ENCODE peak calls at places on chromosomes 12 and 14, in nine cellular contexts. V, S, P, L, W, E, R, B and O are unnamed samples.

GRCh38 chr12:124523071-124523470 is 44.3 kb downstream of the NCOR2 start:
- DNase-seq in V (no peak), S (no peak), P (no peak), L (no peak), W (no peak), E (peak; percentile 60), R (no peak), B (no peak), O (no peak)

GRCh38 chr12:26062566-26062965 is 62.3 kb downstream of the BHLHE41 start:
- DNase-seq in V (no peak), S (peak; percentile 88), P (no peak), L (no peak), W (no peak), E (no peak), R (peak; percentile 58), B (no peak), O (no peak)

GRCh38 chr14:55731881-55732498 is 152.0 kb downstream of the KTN1 start:
- DNase-seq in V (no peak), S (no peak), P (peak; percentile 58), L (no peak), W (peak; percentile 26), E (no peak), R (peak; percentile 64), B (peak; percentile 87), O (peak; percentile 18)

GRCh38 chr14:21089271-21089670 is 9.2 kb downstream of the ZNF219 start:
- DNase-seq in V (no peak), S (no peak), P (no peak), L (no peak), W (no peak), E (no peak), R (no peak), B (no peak), O (no peak)

GRCh38 chr14:75941030-75941429 is 40.8 kb downstream of the TGFB3 start:
- DNase-seq in V (no peak), S (peak; percentile 11), P (no peak), L (no peak), W (no peak), E (no peak), R (no peak), B (no peak), O (no peak)

GRCh38 chr12:43655586-43655985 is 103.0 kb downstream of the PUS7L start:
- DNase-seq in V (no peak), S (peak; percentile 51), P (no peak), L (no peak), W (no peak), E (no peak), R (peak; percentile 23), B (no peak), O (no peak)

GRCh38 chr14:100573757-100574641 is 13.2 kb downstream of the BEGAIN start:
- DNase-seq in V (no peak), S (no peak), P (no peak), L (no peak), W (no peak), E (no peak), R (no peak), B (no peak), O (no peak)

GRCh38 chr14:36518586-36519430 is 1.2 kb downstream of the NKX2-1 start:
- DNase-seq in V (no peak), S (no peak), P (no peak), L (no peak), W (no peak), E (no peak), R (no peak), B (no peak), O (no peak)

GRCh38 chr12:121537814-121538698 is 42.8 kb downstream of the KDM2B start:
- DNase-seq in V (no peak), S (no peak), P (no peak), L (no peak), W (peak; percentile 40), E (no peak), R (no peak), B (peak; percentile 79), O (peak; percentile 30)

GRCh38 chr12:123384994-123385376 is 1.1 kb downstream of the KMT5A start:
- DNase-seq in V (no peak), S (peak; percentile 63), P (no peak), L (no peak), W (no peak), E (no peak), R (peak; percentile 66), B (no peak), O (no peak)

GRCh38 chr14:105416671-105417070 is 3.0 kb upstream of the MTA1 start:
- DNase-seq in V (no peak), S (no peak), P (no peak), L (no peak), W (no peak), E (no peak), R (no peak), B (no peak), O (no peak)

GRCh38 chr14:51783765-51784164 is 76.6 kb upstream of the GNG2 start:
- DNase-seq in V (no peak), S (peak; percentile 46), P (no peak), L (no peak), W (no peak), E (no peak), R (peak; percentile 72), B (no peak), O (no peak)

GRCh38 chr14:51884086-51884927 is 23.9 kb downstream of the GNG2 start:
- DNase-seq in V (no peak), S (peak; percentile 85), P (no peak), L (no peak), W (no peak), E (no peak), R (peak; percentile 80), B (no peak), O (no peak)

GRCh38 chr14:47148686-47149085 is 497.1 kb upstream of the RPL10L start:
- DNase-seq in V (no peak), S (peak; percentile 15), P (no peak), L (no peak), W (no peak), E (no peak), R (no peak), B (no peak), O (no peak)

GRCh38 chr12:110245278-110245868 is 35.7 kb upstream of the ATP2A2 start:
- DNase-seq in V (peak; percentile 79), S (no peak), P (peak; percentile 46), L (no peak), W (peak; percentile 14), E (no peak), R (no peak), B (peak; percentile 82), O (peak; percentile 59)

GRCh38 chr14:77126461-77126990 is 15.1 kb downstream of the ZDHHC22 start:
- DNase-seq in V (no peak), S (no peak), P (no peak), L (no peak), W (no peak), E (no peak), R (no peak), B (no peak), O (no peak)

GRCh38 chr14:77126074-77126325 is 15.6 kb downstream of the ZDHHC22 start:
- DNase-seq in V (no peak), S (no peak), P (no peak), L (no peak), W (no peak), E (no peak), R (no peak), B (no peak), O (no peak)

GRCh38 chr14:77123381-77124344 is 17.9 kb downstream of the ZDHHC22 start:
- DNase-seq in V (peak; percentile 73), S (no peak), P (no peak), L (no peak), W (no peak), E (peak; percentile 66), R (no peak), B (peak; percentile 60), O (no peak)

GRCh38 chr14:77125275-77126073 is 16.1 kb downstream of the ZDHHC22 start:
- DNase-seq in V (no peak), S (no peak), P (no peak), L (no peak), W (no peak), E (no peak), R (no peak), B (no peak), O (no peak)

GRCh38 chr14:77124345-77125274 is 17.0 kb downstream of the ZDHHC22 start:
- DNase-seq in V (peak; percentile 92), S (peak; percentile 17), P (peak; percentile 74), L (no peak), W (peak; percentile 59), E (peak; percentile 69), R (peak; percentile 49), B (no peak), O (peak; percentile 55)
- H3K27ac ChIP-seq in V (no peak overlapping the region), S (no peak overlapping the region), P (peak overlapping the region; percentile 56), L (no peak overlapping the region), W (peak overlapping the region; percentile 64), E (peak overlapping the region; percentile 92), R (no peak overlapping the region), B (no peak overlapping the region), O (no peak overlapping the region)

DNA sequence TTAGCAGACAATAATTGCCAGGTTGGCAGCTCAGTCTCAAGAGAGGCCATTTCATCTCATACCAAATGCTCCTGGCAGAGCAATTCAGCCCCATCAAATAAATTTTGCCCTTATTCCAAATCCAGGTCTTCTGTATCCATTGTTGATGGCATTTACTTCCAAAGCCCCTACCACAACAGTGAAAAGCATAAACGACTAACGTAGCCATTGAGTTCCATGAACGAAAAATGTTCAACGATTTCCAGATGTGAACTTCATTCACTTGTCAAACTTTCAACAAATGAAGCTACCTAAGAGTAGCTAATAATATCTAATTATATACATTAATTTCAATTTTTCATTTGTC is 3.0 kb upstream of the GCN1 start:
- DNase-seq in V (no peak), S (no peak), P (no peak), L (no peak), W (no peak), E (no peak), R (no peak), B (no peak), O (no peak)
- H3K27ac ChIP-seq in V (no peak overlapping the region), S (no peak overlapping the region), P (no peak overlapping the region), L (no peak overlapping the region), W (no peak overlapping the region), E (no peak overlapping the region), R (peak overlapping the region; percentile 56), B (no peak overlapping the region), O (no peak overlapping the region)

DNA sequence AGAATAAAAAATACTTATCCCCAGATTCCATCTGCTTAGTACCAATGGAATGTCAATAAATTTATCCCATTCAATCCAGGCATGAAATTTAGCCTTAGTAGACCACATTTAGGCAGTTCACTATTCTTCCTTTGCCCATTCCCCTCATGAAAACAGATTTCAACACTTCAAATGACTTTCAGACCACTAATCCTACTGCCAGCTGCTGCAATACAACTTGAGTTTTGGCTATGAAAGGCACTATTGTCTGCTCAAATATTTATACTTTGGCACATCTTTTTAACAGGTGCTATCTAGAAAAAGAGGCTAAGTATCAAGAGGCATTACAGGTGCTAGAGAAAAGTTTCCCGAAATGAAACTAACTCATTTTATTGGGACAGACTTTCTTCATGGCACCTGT is 499.8 kb downstream of the C12orf50 start:
- DNase-seq in V (no peak), S (no peak), P (no peak), L (no peak), W (no peak), E (no peak), R (no peak), B (no peak), O (no peak)
- H3K27ac ChIP-seq in V (no peak overlapping the region), S (no peak overlapping the region), P (no peak overlapping the region), L (no peak overlapping the region), W (no peak overlapping the region), E (no peak overlapping the region), R (no peak overlapping the region), B (no peak overlapping the region), O (no peak overlapping the region)

DNA sequence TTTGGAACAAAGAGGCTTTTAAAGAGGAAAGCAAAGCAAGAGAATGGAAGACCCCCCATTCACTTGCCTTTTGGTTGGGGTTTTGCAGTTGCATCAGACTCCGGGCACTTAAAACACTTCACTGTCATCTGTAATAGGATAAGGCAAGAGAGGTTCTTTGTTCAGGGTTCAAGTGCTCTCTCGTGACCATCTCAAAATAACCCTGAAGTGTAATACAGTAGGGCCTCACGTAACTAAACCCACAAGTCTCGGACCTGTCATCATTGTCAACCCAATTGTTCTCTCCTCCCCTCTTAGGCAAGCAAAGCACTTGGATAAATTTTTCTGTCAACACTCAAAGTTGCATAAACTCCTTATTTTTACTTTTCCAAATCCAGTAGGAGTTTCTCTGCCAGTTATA is 26.9 kb upstream of the MYBPC1 start:
- DNase-seq in V (no peak), S (no peak), P (no peak), L (no peak), W (no peak), E (no peak), R (no peak), B (no peak), O (no peak)
- H3K27ac ChIP-seq in V (no peak overlapping the region), S (no peak overlapping the region), P (no peak overlapping the region), L (no peak overlapping the region), W (no peak overlapping the region), E (no peak overlapping the region), R (no peak overlapping the region), B (no peak overlapping the region), O (no peak overlapping the region)